ENCODE peak calls at places on chromosome 14, in five cellular contexts. W, F, O, Y and R are unnamed samples.

GRCh38 chr14:72451081-72451972 is 442.6 kb downstream of the DPF3 start:
- DNase-seq in W (no peak), F (no peak), O (peak), Y (no peak), R (no peak)

GRCh38 chr14:103074699-103075341 is 9.2 kb upstream of the LBHD2 start:
- DNase-seq in W (peak), F (peak), O (no peak), Y (no peak), R (no peak)

GRCh38 chr14:20631023-20631820 is 10.3 kb downstream of the OR6S1 start:
- DNase-seq in W (no peak), F (no peak), O (peak), Y (no peak), R (no peak)

GRCh38 chr14:91750634-91751198 is 18.8 kb upstream of the CATSPERB start:
- DNase-seq in W (no peak), F (no peak), O (no peak), Y (no peak), R (no peak)

GRCh38 chr14:39781466-39781865 is 349.2 kb upstream of the FBXO33 start:
- DNase-seq in W (no peak), F (no peak), O (no peak), Y (no peak), R (no peak)

GRCh38 chr14:50062438-50063039 is 53.8 kb downstream of the VCPKMT start:
- DNase-seq in W (no peak), F (no peak), O (peak), Y (peak), R (no peak)

GRCh38 chr14:38973083-38973700 is 129.8 kb downstream of the SEC23A start:
- DNase-seq in W (no peak), F (no peak), O (no peak), Y (no peak), R (no peak)

GRCh38 chr14:77068515-77069200 is 29.4 kb upstream of the CIPC start:
- DNase-seq in W (no peak), F (no peak), O (no peak), Y (no peak), R (no peak)

GRCh38 chr14:75059642-75060041 is 4.2 kb downstream of the ACYP1 start:
- DNase-seq in W (no peak), F (no peak), O (no peak), Y (no peak), R (no peak)

GRCh38 chr14:76320486-76320885 is 55.5 kb upstream of the ESRRB start:
- DNase-seq in W (peak), F (no peak), O (no peak), Y (no peak), R (no peak)

GRCh38 chr14:29092121-29092520 is 325.5 kb downstream of the FOXG1 start:
- DNase-seq in W (no peak), F (no peak), O (no peak), Y (no peak), R (no peak)

GRCh38 chr14:55645148-55645547 is 65.1 kb downstream of the KTN1 start:
- DNase-seq in W (no peak), F (no peak), O (no peak), Y (no peak), R (no peak)

GRCh38 chr14:46401066-46401465 is 250.5 kb downstream of the RPL10L start:
- DNase-seq in W (no peak), F (no peak), O (no peak), Y (no peak), R (no peak)

GRCh38 chr14:68828728-68829127 is 35.9 kb upstream of the ZFP36L1 start:
- DNase-seq in W (no peak), F (no peak), O (no peak), Y (no peak), R (no peak)

GRCh38 chr14:64717870-64718269 is 13.6 kb downstream of the PLEKHG3 start:
- DNase-seq in W (peak), F (no peak), O (no peak), Y (no peak), R (no peak)

GRCh38 chr14:84425968-84426367 is 1104.0 kb upstream of the FLRT2 start:
- DNase-seq in W (no peak), F (no peak), O (no peak), Y (no peak), R (no peak)

GRCh38 chr14:71728386-71728785 is 203.8 kb upstream of the RGS6 start:
- DNase-seq in W (no peak), F (no peak), O (no peak), Y (no peak), R (no peak)

GRCh38 chr14:26595922-26596721 is 1.7 kb downstream of the NOVA1 start:
- DNase-seq in W (no peak), F (no peak), O (no peak), Y (no peak), R (no peak)

GRCh38 chr14:103281496-103282231 is 52.4 kb upstream of the EIF5 start:
- DNase-seq in W (no peak), F (no peak), O (no peak), Y (no peak), R (no peak)

GRCh38 chr14:101476931-101477553 is 84.3 kb upstream of the DIO3 start:
- DNase-seq in W (peak), F (no peak), O (no peak), Y (no peak), R (no peak)

GRCh38 chr14:99628832-99629618 is 15.9 kb upstream of the HHIPL1 start:
- DNase-seq in W (peak), F (peak), O (peak), Y (no peak), R (no peak)

GRCh38 chr14:44961151-44961729 is 507 bp downstream of the KLHL28 start:
- DNase-seq in W (peak), F (peak), O (peak), Y (no peak), R (no peak)

GRCh38 chr14:74882103-74882920 is 596 bp downstream of the DLST start:
- DNase-seq in W (peak), F (peak), O (peak), Y (no peak), R (peak)

GRCh38 chr14:101196051-101196450 is 292.5 kb upstream of the RTL1 start:
- DNase-seq in W (no peak), F (no peak), O (no peak), Y (no peak), R (no peak)

GRCh38 chr14:61638595-61639391 is 56.5 kb upstream of the HIF1A start:
- DNase-seq in W (no peak), F (no peak), O (no peak), Y (no peak), R (no peak)

GRCh38 chr14:26685401-26685800 is 87.6 kb upstream of the NOVA1 start:
- DNase-seq in W (no peak), F (no peak), O (no peak), Y (no peak), R (no peak)

GRCh38 chr14:60222820-60223219 is 26.2 kb upstream of the PPM1A start:
- DNase-seq in W (no peak), F (peak), O (no peak), Y (no peak), R (no peak)

GRCh38 chr14:67268456-67269115 is 27.4 kb downstream of the PALS1 start:
- DNase-seq in W (no peak), F (no peak), O (no peak), Y (no peak), R (no peak)

GRCh38 chr14:96832351-96832750 is 35.2 kb downstream of the VRK1 start:
- DNase-seq in W (no peak), F (no peak), O (no peak), Y (no peak), R (no peak)

GRCh38 chr14:22536853-22537338 is 52.1 kb downstream of the DAD1 start:
- DNase-seq in W (peak), F (no peak), O (peak), Y (peak), R (peak)

GRCh38 chr14:92408186-92408585 is 85.2 kb downstream of the SLC24A4 start:
- DNase-seq in W (no peak), F (no peak), O (no peak), Y (no peak), R (no peak)

GRCh38 chr14:39113685-39114072 is 444 bp upstream of the GEMIN2 start:
- DNase-seq in W (no peak), F (no peak), O (no peak), Y (no peak), R (no peak)

GRCh38 chr14:48417715-48418500 is 742.5 kb upstream of the MDGA2 start:
- DNase-seq in W (no peak), F (no peak), O (no peak), Y (no peak), R (no peak)

GRCh38 chr14:68084256-68084655 is 264.7 kb downstream of the RAD51B start:
- DNase-seq in W (no peak), F (no peak), O (no peak), Y (no peak), R (no peak)

GRCh38 chr14:102088012-102088792 is 1.4 kb upstream of the HSP90AA1 start:
- DNase-seq in W (peak), F (peak), O (peak), Y (no peak), R (no peak)

GRCh38 chr14:34043627-34044372 is 92.9 kb upstream of the EGLN3 start:
- DNase-seq in W (no peak), F (no peak), O (peak), Y (no peak), R (no peak)